ENCODE peak calls at places on chromosomes 11 and 22, in six cellular contexts. X is suprapubic skin, E is AG04450, Q is tibial nerve, W is HL-60, R is ovary. P is an unnamed sample.

GRCh38 chr22:22111267-22111751 is 128.7 kb upstream of the TOP3B start:
- DNase-seq in E (peak), X (no peak), R (no peak), W (no peak), Q (no peak), P (no peak)

GRCh38 chr11:77375114-77375513 is 73.6 kb upstream of the GDPD4 start:
- DNase-seq in W (no peak), X (no peak), E (no peak), Q (no peak), R (no peak), P (no peak)

GRCh38 chr11:27239305-27239942 is 123.6 kb downstream of the CCDC34 start:
- DNase-seq in R (no peak), E (no peak), X (no peak), Q (peak), W (no peak), P (no peak)

GRCh38 chr11:102589047-102589459 is 36.1 kb downstream of the MMP20 start:
- DNase-seq in X (no peak), R (no peak), Q (no peak), E (no peak), W (no peak), P (no peak)

GRCh38 chr22:37233751-37234631 is 10.1 kb downstream of the RAC2 start:
- DNase-seq in Q (no peak), E (no peak), W (no peak), R (no peak), X (no peak), P (no peak)

GRCh38 chr22:24106385-24107381 is 74.6 kb upstream of the SUSD2 start:
- DNase-seq in Q (no peak), W (no peak), X (no peak), R (peak), E (no peak), P (peak)

GRCh38 chr22:37802310-37803194 is 5.2 kb upstream of the GCAT start:
- DNase-seq in R (peak), X (no peak), E (no peak), Q (no peak), W (no peak), P (no peak)

GRCh38 chr11:65386307-65387081 is at the start of gene FRMD8:
- DNase-seq in Q (peak), E (no peak), W (peak), X (peak), R (peak), P (peak)

GRCh38 chr22:22928666-22929380 is 41.2 kb downstream of the IGLL5 start:
- DNase-seq in Q (no peak), R (no peak), W (peak), E (no peak), X (no peak), P (peak)

GRCh38 chr11:72943664-72944063 is 129.5 kb downstream of the ATG16L2 start:
- DNase-seq in E (no peak), Q (no peak), W (no peak), X (no peak), R (no peak), P (no peak)
- H3K27ac ChIP-seq in E (no peak), Q (no peak), W (no peak), X (no peak), R (no peak), P (no peak)

GRCh38 chr22:29320546-29320945 is 5.0 kb upstream of the RASL10A start:
- DNase-seq in Q (no peak), R (no peak), X (no peak), W (no peak), E (no peak), P (no peak)
- TF ChIP-seq CTCF in Q (no peak), R (no peak), X (no peak), W (no peak), E (peak), P (no peak)

GRCh38 chr11:46671958-46672315 is 28.5 kb downstream of the ARHGAP1 start:
- DNase-seq in Q (no peak), R (no peak), W (no peak), E (no peak), X (peak), P (no peak)

GRCh38 chr11:46675288-46675851 is 25.0 kb downstream of the ARHGAP1 start:
- DNase-seq in W (peak), E (no peak), X (peak), R (no peak), Q (peak), P (no peak)

GRCh38 chr11:46672381-46672839 is 28.0 kb downstream of the ARHGAP1 start:
- DNase-seq in Q (no peak), W (no peak), R (no peak), E (no peak), X (no peak), P (no peak)

GRCh38 chr11:46674463-46675287 is 25.7 kb downstream of the ARHGAP1 start:
- DNase-seq in R (no peak), X (no peak), Q (no peak), W (no peak), E (no peak), P (no peak)

DNA sequence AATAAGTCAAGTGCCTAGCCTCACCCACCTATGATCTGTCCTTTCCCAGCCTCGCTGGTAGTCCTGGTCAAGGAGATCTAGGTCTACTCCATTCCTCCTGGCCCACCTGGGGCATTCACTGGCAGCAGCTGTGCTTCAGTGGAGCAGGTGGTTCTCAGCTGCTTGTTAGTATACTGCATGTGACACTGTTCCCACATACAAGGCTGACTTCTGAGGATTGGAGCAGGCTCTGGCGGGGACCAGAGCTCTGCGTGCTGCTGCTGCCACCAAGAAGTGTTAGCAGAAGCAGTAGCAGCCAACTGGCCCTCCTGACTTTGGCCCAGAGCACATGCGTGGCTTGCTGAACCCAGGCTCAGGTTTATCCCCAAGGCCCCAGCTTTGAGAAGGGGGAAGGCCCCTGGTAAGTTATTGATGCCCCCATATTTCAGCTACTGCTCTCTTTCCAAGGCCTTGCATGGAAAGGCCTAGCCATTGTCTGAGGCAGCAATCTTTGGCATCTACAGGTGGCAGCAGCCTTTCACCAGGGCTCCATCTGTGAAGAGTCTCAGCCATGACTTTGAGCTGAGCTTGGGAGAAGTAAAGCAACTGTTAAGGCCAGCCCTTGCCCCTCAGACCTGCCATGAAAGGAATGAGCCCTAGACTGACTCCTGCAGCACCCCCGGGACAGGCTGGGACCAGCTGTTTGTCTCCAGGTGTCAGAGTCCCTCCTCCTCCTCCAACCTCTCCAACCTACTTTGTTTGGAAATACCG is 26.5 kb downstream of the ARHGAP1 start:
- DNase-seq in W (no peak), Q (no peak), E (no peak), R (no peak), X (no peak), P (no peak)
- H3K27ac ChIP-seq in W (peak), Q (peak), E (no peak), R (no peak), X (peak), P (peak)

GRCh38 chr11:119100246-119100959 is 1.2 kb downstream of the DPAGT1 start:
- DNase-seq in W (no peak), Q (no peak), R (no peak), X (no peak), E (no peak), P (no peak)
- TF ChIP-seq CTCF in W (no peak), Q (peak), R (no peak), X (no peak), E (peak), P (peak)

DNA sequence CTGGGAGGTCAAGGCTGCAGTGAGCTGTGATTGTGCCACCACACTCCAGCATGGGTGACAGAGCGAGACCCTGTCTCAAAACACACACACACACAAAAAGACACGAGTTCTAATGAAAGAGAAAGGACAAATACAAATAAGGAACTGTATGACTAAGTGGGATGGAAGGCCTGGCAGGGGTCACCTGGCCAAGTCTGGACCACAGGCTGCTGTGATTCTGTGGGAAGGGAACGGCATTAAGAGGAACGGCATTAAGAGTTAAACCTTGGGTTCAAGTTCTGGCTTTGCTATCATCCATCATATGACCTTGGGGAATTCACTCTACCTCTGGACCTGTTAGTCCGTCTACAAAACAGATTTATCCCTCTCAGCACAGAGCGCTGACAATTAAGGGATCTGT is 47.7 kb downstream of the LRFN4 start:
- DNase-seq in R (no peak), X (no peak), Q (no peak), E (no peak), W (no peak), P (no peak)
- H3K27ac ChIP-seq in R (no peak), X (no peak), Q (no peak), E (no peak), W (no peak), P (no peak)

GRCh38 chr22:39312410-39312809 is 7.0 kb downstream of the RPL3 start:
- DNase-seq in E (no peak), W (peak), X (no peak), Q (no peak), R (no peak), P (no peak)

GRCh38 chr22:39316440-39317083 is 2.9 kb downstream of the RPL3 start:
- DNase-seq in Q (peak), X (peak), R (peak), E (peak), W (peak), P (peak)

GRCh38 chr22:39315389-39315788 is 4.0 kb downstream of the RPL3 start:
- DNase-seq in X (no peak), R (no peak), Q (no peak), W (peak), E (no peak), P (no peak)

GRCh38 chr22:39313258-39314001 is 6.0 kb downstream of the RPL3 start:
- DNase-seq in R (no peak), X (no peak), E (no peak), Q (no peak), W (peak), P (no peak)

DNA sequence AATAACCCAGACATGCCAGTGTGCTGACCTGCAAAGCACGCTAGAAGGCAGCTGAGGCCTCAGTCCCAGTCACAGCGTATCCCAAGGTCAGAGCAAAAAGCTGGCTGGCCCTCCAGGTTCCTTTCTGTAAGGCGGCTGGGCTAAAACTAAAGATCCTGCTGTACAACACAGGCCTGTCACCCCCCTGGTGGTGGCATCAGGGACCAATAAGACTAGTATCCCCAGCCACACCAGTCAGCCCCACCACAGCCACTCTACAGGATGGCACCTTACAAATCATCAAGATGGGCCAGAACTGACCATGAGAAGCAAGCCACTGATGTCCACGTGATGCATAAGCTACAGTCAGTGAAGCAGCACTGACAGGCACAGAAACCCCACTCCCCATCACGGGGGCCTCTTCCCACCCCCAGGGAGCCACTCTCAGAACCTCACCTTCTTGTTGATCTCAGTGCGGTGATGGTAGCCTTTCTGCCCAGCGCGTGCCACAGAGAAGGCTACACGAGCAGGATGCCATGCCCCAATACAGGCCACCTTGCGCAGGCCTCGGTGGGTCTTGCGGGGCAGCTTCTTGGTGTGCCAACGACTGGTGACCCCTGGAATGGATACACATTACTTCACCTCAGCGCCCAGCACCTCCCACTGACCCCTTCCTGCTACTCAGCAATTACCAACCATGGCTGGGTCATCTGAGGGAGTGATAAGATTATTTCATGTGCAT is 5.0 kb downstream of the RPL3 start:
- DNase-seq in W (peak), E (no peak), R (no peak), X (no peak), Q (no peak), P (no peak)
- TF ChIP-seq CTCF in W (no peak), E (peak), R (no peak), X (no peak), Q (no peak), P (no peak)

GRCh38 chr22:50058338-50059184 is 463 bp upstream of the TTLL8 start:
- DNase-seq in X (no peak), R (no peak), E (no peak), Q (no peak), W (no peak), P (no peak)

GRCh38 chr22:50057292-50057867 is 718 bp downstream of the TTLL8 start:
- DNase-seq in W (no peak), E (no peak), X (no peak), Q (no peak), R (no peak), P (no peak)

GRCh38 chr22:50056214-50056972 is 1.7 kb downstream of the TTLL8 start:
- DNase-seq in R (no peak), E (no peak), W (no peak), Q (no peak), X (no peak), P (no peak)

GRCh38 chr22:50059185-50059880 is 1.2 kb upstream of the TTLL8 start:
- DNase-seq in W (no peak), R (no peak), E (no peak), X (no peak), Q (no peak), P (no peak)

GRCh38 chr22:50057868-50058311 is at the start of gene TTLL8:
- DNase-seq in X (no peak), Q (no peak), W (no peak), E (no peak), R (no peak), P (no peak)
- H3K27ac ChIP-seq in X (no peak), Q (no peak), W (no peak), E (no peak), R (no peak), P (no peak)

GRCh38 chr11:133969072-133969471 is 12.3 kb upstream of the IGSF9B start:
- DNase-seq in R (no peak), X (no peak), Q (no peak), E (no peak), W (no peak), P (no peak)
- TF ChIP-seq CTCF in R (no peak), X (no peak), Q (no peak), E (no peak), W (no peak), P (no peak)

GRCh38 chr11:44623716-44624491 is 58.4 kb downstream of the CD82 start:
- DNase-seq in W (no peak), E (no peak), Q (no peak), R (peak), X (peak), P (no peak)

GRCh38 chr11:44622190-44622650 is 56.8 kb downstream of the CD82 start:
- DNase-seq in R (peak), Q (no peak), E (no peak), W (no peak), X (peak), P (no peak)

GRCh38 chr11:44624761-44625221 is 59.3 kb downstream of the CD82 start:
- DNase-seq in X (peak), W (no peak), Q (no peak), E (no peak), R (peak), P (peak)

GRCh38 chr11:44622721-44623258 is 57.3 kb downstream of the CD82 start:
- DNase-seq in X (peak), Q (no peak), R (peak), W (no peak), E (no peak), P (peak)

DNA sequence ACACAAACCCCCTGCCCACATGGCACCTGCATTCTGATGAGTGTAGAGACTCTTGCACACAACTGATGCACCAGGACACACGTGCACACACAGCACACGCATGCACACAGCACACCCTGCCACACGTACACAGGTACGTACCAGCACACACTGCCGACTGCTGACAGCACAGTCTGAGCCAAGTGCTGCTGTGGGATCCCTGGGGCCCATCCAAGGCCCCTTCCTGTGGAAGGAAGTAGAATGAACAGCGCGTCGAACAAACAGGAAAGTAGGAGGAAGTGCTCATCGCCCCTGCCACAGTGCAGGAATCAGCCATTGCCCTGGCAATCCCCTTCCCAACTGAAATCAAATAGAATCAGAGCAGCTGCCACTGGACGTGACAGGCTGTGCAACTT is 57.9 kb downstream of the CD82 start:
- DNase-seq in W (no peak), R (peak), E (no peak), X (peak), Q (no peak), P (no peak)
- H3K27ac ChIP-seq in W (no peak), R (no peak), E (no peak), X (no peak), Q (no peak), P (no peak)

GRCh38 chr22:45240137-45240809 is 421 bp downstream of the KIAA0930 start:
- DNase-seq in X (no peak), R (peak), E (no peak), Q (no peak), W (no peak), P (no peak)

GRCh38 chr22:45246060-45246985 is 5.6 kb upstream of the KIAA0930 start:
- DNase-seq in Q (no peak), W (no peak), X (no peak), E (peak), R (no peak), P (no peak)

GRCh38 chr22:45239378-45240136 is 1.1 kb downstream of the KIAA0930 start:
- DNase-seq in E (no peak), Q (no peak), X (no peak), W (no peak), R (no peak), P (no peak)

GRCh38 chr22:45240810-45241631 is at the start of gene KIAA0930:
- DNase-seq in X (peak), W (peak), E (peak), Q (peak), R (peak), P (peak)

GRCh38 chr22:45242778-45243191 is 2.1 kb upstream of the KIAA0930 start:
- DNase-seq in R (no peak), E (no peak), W (no peak), X (no peak), Q (no peak), P (no peak)
- TF ChIP-seq CTCF in R (no peak), E (peak), W (peak), X (no peak), Q (peak), P (no peak)